ENCODE peak calls at places on chromosomes 13 and 19, in eight cellular contexts. E is amygdala; T is lower leg skin; H is stimulated activated CD8-positive, alpha-beta memory T cell treated with anti-CD3 and anti-CD28 coated beads, Interleukin-12 subunit alpha, Interleukin-12 subunit beta, amount 100 ng/mL, for 4 hours; W is NCI-H345; N is nephron progenitor cell; I is EL; O is A172. C is an unnamed sample.

GRCh38 chr19:46860846-46861690 is at the start of gene ARHGAP35:
- DNase-seq in E (peak), T (peak), H (no peak), W (peak), N (peak), I (no peak), O (no peak), C (no peak)

GRCh38 chr19:52270266-52270885 is 989 bp downstream of the ZNF766 start:
- DNase-seq in E (no peak), T (no peak), H (no peak), W (no peak), N (peak), I (peak), O (peak), C (peak)

GRCh38 chr13:97339019-97339988 is 94.7 kb upstream of the RAP2A start:
- DNase-seq in E (peak), T (no peak), H (no peak), W (no peak), N (no peak), I (peak), O (peak), C (no peak)

GRCh38 chr13:42708391-42708790 is 73.0 kb upstream of the FAM216B start:
- DNase-seq in E (no peak), T (no peak), H (no peak), W (no peak), N (no peak), I (no peak), O (no peak), C (no peak)

GRCh38 chr19:41411682-41412265 is 14.2 kb downstream of the BCKDHA start:
- DNase-seq in E (peak), T (no peak), H (no peak), W (no peak), N (no peak), I (no peak), O (no peak), C (no peak)

GRCh38 chr19:42285546-42285945 is 16.4 kb upstream of the PRR19 start:
- DNase-seq in E (no peak), T (peak), H (no peak), W (no peak), N (no peak), I (no peak), O (no peak), C (no peak)

GRCh38 chr13:71536201-71536600 is 330.8 kb downstream of the DACH1 start:
- DNase-seq in E (no peak), T (no peak), H (no peak), W (no peak), N (no peak), I (no peak), O (no peak), C (no peak)

GRCh38 chr13:95926231-95926630 is 127.0 kb downstream of the UGGT2 start:
- DNase-seq in E (no peak), T (no peak), H (no peak), W (no peak), N (no peak), I (no peak), O (no peak), C (no peak)

GRCh38 chr13:38045278-38046048 is 175.9 kb upstream of the TRPC4 start:
- DNase-seq in E (no peak), T (no peak), H (no peak), W (no peak), N (no peak), I (peak), O (peak), C (no peak)

GRCh38 chr19:43430142-43430710 is 15.5 kb downstream of the TEX101 start:
- DNase-seq in E (no peak), T (no peak), H (no peak), W (no peak), N (no peak), I (peak), O (no peak), C (peak)

GRCh38 chr19:1261512-1261862 is 7.6 kb upstream of the CIRBP start:
- DNase-seq in E (no peak), T (peak), H (no peak), W (no peak), N (peak), I (no peak), O (no peak), C (no peak)

GRCh38 chr19:13051581-13052165 is 51.0 kb downstream of the LYL1 start:
- DNase-seq in E (no peak), T (peak), H (no peak), W (peak), N (peak), I (peak), O (peak), C (peak)

GRCh38 chr13:77002590-77003190 is 10.8 kb downstream of the CLN5 start:
- DNase-seq in E (no peak), T (no peak), H (no peak), W (peak), N (no peak), I (peak), O (peak), C (no peak)

GRCh38 chr19:10230904-10231623 is at the start of gene S1PR2:
- DNase-seq in E (no peak), T (peak), H (peak), W (peak), N (peak), I (peak), O (peak), C (peak)

GRCh38 chr19:1018393-1018792 is 2.5 kb downstream of the TMEM259 start:
- DNase-seq in E (no peak), T (no peak), H (no peak), W (no peak), N (no peak), I (no peak), O (no peak), C (no peak)